ENCODE peak calls at places on chromosomes 1 and 21, in five cellular contexts. B is HFFc6; O is effector memory CD8-positive, alpha-beta T cell; L is HuH-7.5; A is HT1080. H is an unnamed sample.
A peak's percentile ranks its signal among the peaks of the same experiment; 100 is the strongest.

GRCh38 chr1:26820784-26821269 is 5.7 kb upstream of the ZDHHC18 start:
- DNase-seq in B (no peak), O (no peak), L (no peak), A (no peak), H (no peak)

GRCh38 chr1:201119206-201119814 is 7.1 kb upstream of the CACNA1S start:
- DNase-seq in B (peak; percentile 6), O (peak; percentile 48), L (peak; percentile 79), A (peak; percentile 36), H (peak; percentile 82)

GRCh38 chr1:205108464-205108863 is 13.3 kb downstream of the RBBP5 start:
- DNase-seq in B (no peak), O (no peak), L (no peak), A (no peak), H (no peak)

GRCh38 chr1:25642710-25643109 is 26.1 kb downstream of the MAN1C1 start:
- DNase-seq in B (no peak), O (peak; percentile 68), L (no peak), A (peak; percentile 52), H (no peak)

GRCh38 chr1:207810173-207810572 is 58.3 kb downstream of the CD46 start:
- DNase-seq in B (peak; percentile 91), O (no peak), L (no peak), A (peak; percentile 56), H (no peak)

GRCh38 chr1:240417317-240417716 is 194.6 kb downstream of the GREM2 start:
- DNase-seq in B (no peak), O (no peak), L (no peak), A (peak; percentile 27), H (no peak)

GRCh38 chr1:116474921-116475849 is 95.6 kb downstream of the CD58 start:
- DNase-seq in B (no peak), O (no peak), L (peak; percentile 38), A (no peak), H (no peak)

GRCh38 chr1:53266038-53266437 is 27.7 kb upstream of the MAGOH start:
- DNase-seq in B (peak; percentile 11), O (no peak), L (no peak), A (no peak), H (no peak)

GRCh38 chr1:229456016-229456415 is 22.1 kb upstream of the ACTA1 start:
- DNase-seq in B (no peak), O (no peak), L (no peak), A (peak; percentile 36), H (no peak)

GRCh38 chr1:116806245-116806644 is 52.0 kb downstream of the CD2 start:
- DNase-seq in B (no peak), O (peak; percentile 50), L (no peak), A (no peak), H (no peak)

GRCh38 chr1:234437423-234438171 is 41.4 kb downstream of the TARBP1 start:
- DNase-seq in B (peak; percentile 1), O (no peak), L (no peak), A (peak; percentile 7), H (no peak)

GRCh38 chr1:187759934-187760333 is 931.2 kb downstream of the PLA2G4A start:
- DNase-seq in B (no peak), O (no peak), L (no peak), A (no peak), H (no peak)

GRCh38 chr1:58999676-59000075 is 215.8 kb upstream of the JUN start:
- DNase-seq in B (no peak), O (no peak), L (no peak), A (no peak), H (no peak)

GRCh38 chr1:43549921-43550597 is 19.4 kb downstream of the PTPRF start:
- DNase-seq in B (no peak), O (no peak), L (no peak), A (no peak), H (no peak)

GRCh38 chr21:46397211-46397905 is 61.3 kb upstream of the DIP2A start:
- DNase-seq in B (no peak), O (no peak), L (no peak), A (no peak), H (no peak)

GRCh38 chr1:210257698-210258395 is 25.3 kb downstream of the SERTAD4 start:
- DNase-seq in B (no peak), O (no peak), L (no peak), A (no peak), H (no peak)

GRCh38 chr21:46322351-46323226 is 1.1 kb downstream of the C21orf58 start:
- DNase-seq in B (peak; percentile 46), O (no peak), L (no peak), A (peak; percentile 31), H (no peak)

GRCh38 chr1:16070640-16071355 is 2.7 kb downstream of the FAM131C start:
- DNase-seq in B (no peak), O (no peak), L (no peak), A (no peak), H (no peak)

GRCh38 chr1:228960705-228961104 is 225.4 kb downstream of the RHOU start:
- DNase-seq in B (no peak), O (no peak), L (no peak), A (no peak), H (no peak)